ENCODE peak calls at places on chromosomes 3 and 15, in four cellular contexts. R, E, V and O are unnamed samples.

GRCh38 chr3:45034612-45035252 is 8.6 kb downstream of the CLEC3B start:
- DNase-seq in R (no peak), E (no peak), V (no peak), O (peak; percentile 97)

GRCh38 chr3:105399611-105400010 is 32.9 kb downstream of the ALCAM start:
- DNase-seq in R (no peak), E (no peak), V (no peak), O (no peak)

GRCh38 chr15:48730506-48730905 is 80.4 kb downstream of the CEP152 start:
- DNase-seq in R (no peak), E (no peak), V (no peak), O (no peak)

GRCh38 chr3:73707772-73708171 is 83.0 kb upstream of the PDZRN3 start:
- DNase-seq in R (no peak), E (no peak), V (no peak), O (no peak)

GRCh38 chr3:51734572-51734907 is 27.7 kb downstream of the GRM2 start:
- DNase-seq in R (peak; percentile 6), E (no peak), V (no peak), O (no peak)

GRCh38 chr15:62569460-62570404 is 404.6 kb upstream of the C2CD4B start:
- DNase-seq in R (no peak), E (no peak), V (no peak), O (peak; percentile 55)

GRCh38 chr3:181694805-181695660 is 16.7 kb upstream of the SOX2 start:
- DNase-seq in R (no peak), E (no peak), V (no peak), O (no peak)

GRCh38 chr3:31735667-31736066 is 202.9 kb downstream of the STT3B start:
- DNase-seq in R (no peak), E (no peak), V (no peak), O (no peak)

GRCh38 chr3:46690798-46691197 is 2.7 kb downstream of the ALS2CL start:
- DNase-seq in R (no peak), E (no peak), V (no peak), O (no peak)

GRCh38 chr3:52531636-52532516 is 1.8 kb downstream of the NT5DC2 start:
- DNase-seq in R (no peak), E (no peak), V (no peak), O (no peak)

GRCh38 chr15:23467110-23467600 is 20.1 kb upstream of the GOLGA6L2 start:
- DNase-seq in R (peak; percentile 29), E (peak; percentile 14), V (no peak), O (no peak)

GRCh38 chr3:100746056-100746455 is 36.8 kb downstream of the TFG start:
- DNase-seq in R (no peak), E (no peak), V (no peak), O (no peak)

GRCh38 chr3:177538064-177538742 is 340.9 kb upstream of the TBL1XR1 start:
- DNase-seq in R (no peak), E (no peak), V (no peak), O (no peak)

GRCh38 chr15:39000008-39000734 is 435.6 kb upstream of the RASGRP1 start:
- DNase-seq in R (no peak), E (no peak), V (no peak), O (no peak)

GRCh38 chr3:69092030-69092513 is 7.3 kb downstream of the ARL6IP5 start:
- DNase-seq in R (peak; percentile 11), E (no peak), V (no peak), O (peak; percentile 65)

GRCh38 chr3:17686613-17687012 is 55.8 kb downstream of the TBC1D5 start:
- DNase-seq in R (peak; percentile 53), E (no peak), V (no peak), O (peak; percentile 32)

GRCh38 chr3:163560459-163560858 is 1517.8 kb downstream of the SI start:
- DNase-seq in R (no peak), E (no peak), V (no peak), O (no peak)

GRCh38 chr3:185988816-185989175 is 51.0 kb upstream of the TRA2B start:
- DNase-seq in R (no peak), E (no peak), V (no peak), O (no peak)

GRCh38 chr15:51094606-51095569 is at the start of gene TNFAIP8L3:
- DNase-seq in R (no peak), E (no peak), V (no peak), O (no peak)

GRCh38 chr3:126758019-126758418 is 54.0 kb downstream of the CHCHD6 start:
- DNase-seq in R (no peak), E (no peak), V (no peak), O (no peak)

GRCh38 chr3:164332856-164333802 is 745.2 kb downstream of the SI start:
- DNase-seq in R (no peak), E (no peak), V (no peak), O (no peak)

GRCh38 chr3:29370451-29371420 is 89.9 kb downstream of the RBMS3 start:
- DNase-seq in R (no peak), E (no peak), V (no peak), O (no peak)

GRCh38 chr15:77991029-77991406 is 86.5 kb downstream of the TBC1D2B start:
- DNase-seq in R (no peak), E (no peak), V (no peak), O (no peak)

GRCh38 chr15:73686781-73687256 is 2.6 kb downstream of the CD276 start:
- DNase-seq in R (peak; percentile 25), E (no peak), V (no peak), O (no peak)

GRCh38 chr3:86948840-86949239 is 42.1 kb downstream of the VGLL3 start:
- DNase-seq in R (no peak), E (no peak), V (no peak), O (no peak)

GRCh38 chr3:104604326-104605010 is 762.2 kb upstream of the ALCAM start:
- DNase-seq in R (no peak), E (no peak), V (no peak), O (no peak)

GRCh38 chr3:134646086-134646485 is 4.7 kb downstream of the KY start:
- DNase-seq in R (no peak), E (no peak), V (no peak), O (no peak)

GRCh38 chr3:122102191-122102935 is 47.2 kb downstream of the CD86 start:
- DNase-seq in R (no peak), E (no peak), V (peak; percentile 95), O (peak; percentile 85)

GRCh38 chr3:46674031-46674592 is 19.4 kb downstream of the ALS2CL start:
- DNase-seq in R (peak; percentile 33), E (no peak), V (no peak), O (no peak)

GRCh38 chr3:193560870-193561269 is 6.2 kb upstream of the ATP13A4 start:
- DNase-seq in R (no peak), E (no peak), V (no peak), O (no peak)

GRCh38 chr15:79953951-79954444 is 17.0 kb downstream of the BCL2A1 start:
- DNase-seq in R (peak; percentile 23), E (no peak), V (no peak), O (no peak)

GRCh38 chr3:16496008-16496407 is 17.5 kb downstream of the RFTN1 start:
- DNase-seq in R (no peak), E (no peak), V (no peak), O (no peak)

GRCh38 chr3:183921096-183921495 is 36.4 kb upstream of the PARL start:
- DNase-seq in R (no peak), E (no peak), V (no peak), O (no peak)

GRCh38 chr3:179100652-179101051 is 29.0 kb upstream of the ZMAT3 start:
- DNase-seq in R (peak; percentile 84), E (no peak), V (no peak), O (no peak)

DNA sequence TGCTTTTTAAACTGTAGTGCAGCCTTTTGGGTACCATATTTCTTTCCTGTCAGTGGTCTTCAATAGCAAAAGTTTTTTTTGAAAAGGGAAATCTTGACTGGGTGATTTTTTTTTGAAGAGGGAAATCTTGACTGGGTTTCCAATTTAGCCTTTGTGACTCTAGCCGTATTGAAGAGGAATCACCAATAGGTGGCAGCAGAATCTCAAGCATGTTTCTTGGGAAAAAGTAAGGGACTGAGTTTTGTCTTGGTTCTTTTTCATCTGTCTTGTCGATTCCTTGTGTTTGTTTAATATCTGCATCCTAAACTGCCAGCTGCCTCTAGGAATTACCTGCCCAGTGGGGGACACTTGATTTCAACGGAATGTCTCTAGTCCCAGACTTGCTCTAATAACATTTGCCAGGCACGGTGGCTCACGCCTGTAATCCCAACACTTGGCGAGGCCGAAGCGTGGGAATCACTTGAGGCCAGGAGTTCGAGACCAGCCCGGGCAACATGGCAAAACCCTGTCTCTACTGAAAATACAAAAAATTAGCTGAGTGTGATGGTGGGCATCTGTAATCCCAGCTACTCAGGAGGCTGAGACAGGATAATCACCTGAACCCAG is 89.2 kb downstream of the RBPMS2 start:
- DNase-seq in R (peak; percentile 68), E (no peak), V (no peak), O (peak; percentile 43)
- TF ChIP-seq SPI1 in R (no peak), E (no peak), V (no peak), O (no peak)

GRCh38 chr3:49007771-49008528 is 759 bp downstream of the WDR6 start:
- DNase-seq in R (peak; percentile 92), E (peak; percentile 80), V (no peak), O (peak; percentile 77)
- TF ChIP-seq POLR2AphosphoS5 in R (no peak), E (no peak), V (peak; percentile 8), O (no peak)

GRCh38 chr3:50255251-50255615 is 13.7 kb upstream of the SEMA3B start:
- DNase-seq in R (no peak), E (no peak), V (no peak), O (no peak)
- TF ChIP-seq SPI1 in R (no peak), E (no peak), V (no peak), O (no peak)

GRCh38 chr3:112654979-112655378 is 14.0 kb upstream of the CCDC80 start:
- DNase-seq in R (no peak), E (no peak), V (no peak), O (no peak)

GRCh38 chr3:112656045-112656444 is 15.1 kb upstream of the CCDC80 start:
- DNase-seq in R (no peak), E (no peak), V (no peak), O (no peak)

GRCh38 chr3:112654492-112654891 is 13.5 kb upstream of the CCDC80 start:
- DNase-seq in R (no peak), E (no peak), V (no peak), O (no peak)

GRCh38 chr3:112653209-112653871 is 12.4 kb upstream of the CCDC80 start:
- DNase-seq in R (no peak), E (no peak), V (no peak), O (no peak)

DNA sequence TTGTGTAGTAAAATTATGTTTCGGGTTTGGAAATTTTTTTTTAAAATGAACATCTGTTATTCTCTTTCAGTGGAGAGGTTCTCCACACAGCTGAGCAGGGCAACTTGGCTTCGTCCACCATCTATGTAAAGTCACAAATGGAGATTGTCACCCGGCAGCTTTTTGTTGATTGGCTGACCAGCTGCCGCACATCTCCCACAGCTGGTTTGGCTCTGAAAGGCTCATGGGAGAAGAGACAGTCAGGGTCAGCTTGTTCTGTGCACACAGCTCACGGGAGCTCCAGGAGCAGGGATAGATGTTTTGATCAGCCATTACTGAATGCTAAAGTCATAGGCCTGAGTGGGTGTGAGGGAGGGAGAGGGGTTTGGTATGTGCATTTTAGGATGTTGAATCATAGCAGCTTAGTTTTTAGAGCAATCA is 12.9 kb upstream of the CCDC80 start:
- DNase-seq in R (no peak), E (no peak), V (no peak), O (no peak)
- TF ChIP-seq POLR2AphosphoS5 in R (no peak), E (no peak), V (no peak), O (no peak)

GRCh38 chr3:7978104-7978457 is 523.5 kb upstream of the LMCD1 start:
- DNase-seq in R (no peak), E (no peak), V (no peak), O (no peak)

GRCh38 chr3:7977245-7978103 is 524.1 kb upstream of the LMCD1 start:
- DNase-seq in R (no peak), E (no peak), V (no peak), O (peak; percentile 4)
- TF ChIP-seq SPI1 in R (no peak), E (no peak), V (peak; percentile 56), O (peak; percentile 71)